ENCODE peak calls at places on chromosomes 11 and 22, in eight cellular contexts. D is heart right ventricle, P is AG04449, F is neural progenitor cell, Y is brain microvascular endothelial cell, X is adrenal gland, S is NB4, Z is ovary. H is an unnamed sample.

GRCh38 chr11:79430280-79430679 is 10.6 kb downstream of the TENM4 start:
- DNase-seq in X (no peak), D (no peak), Y (no peak), F (no peak), Z (no peak), P (no peak), S (no peak), H (no peak)

GRCh38 chr22:41966607-41967240 is 2.5 kb upstream of the SEPTIN3 start:
- DNase-seq in S (peak), Z (no peak), Y (peak), P (peak), X (peak), D (no peak), F (peak), H (peak)

GRCh38 chr11:6606471-6607189 is 3.1 kb downstream of the ILK start:
- DNase-seq in P (peak), X (peak), F (peak), D (peak), S (peak), Y (peak), Z (peak), H (peak)

GRCh38 chr22:38204784-38205183 is 3.0 kb downstream of the MAFF start:
- DNase-seq in P (no peak), X (no peak), Z (no peak), Y (no peak), S (peak), D (no peak), F (no peak), H (no peak)

GRCh38 chr11:125451400-125452124 is 44.5 kb downstream of the FEZ1 start:
- DNase-seq in Y (peak), S (peak), F (peak), X (peak), Z (peak), D (peak), P (no peak), H (peak)

GRCh38 chr22:24282401-24282800 is 11.8 kb downstream of the SPECC1L start:
- DNase-seq in P (no peak), D (no peak), Y (no peak), F (no peak), X (no peak), Z (no peak), S (no peak), H (no peak)

GRCh38 chr11:126949066-126949945 is 51.3 kb downstream of the KIRREL3 start:
- DNase-seq in Z (no peak), D (no peak), P (no peak), Y (peak), F (peak), X (no peak), S (peak), H (no peak)

GRCh38 chr11:66850235-66850587 is 6.7 kb upstream of the LRFN4 start:
- DNase-seq in Y (no peak), P (no peak), S (no peak), D (no peak), X (no peak), F (no peak), Z (no peak), H (no peak)

GRCh38 chr11:67268036-67268683 is 1.9 kb downstream of the GRK2 start:
- DNase-seq in D (no peak), Z (no peak), X (no peak), Y (no peak), F (no peak), S (peak), P (no peak), H (no peak)

GRCh38 chr11:57935402-57936049 is 88.2 kb upstream of the OR9Q1 start:
- DNase-seq in D (no peak), S (no peak), P (no peak), X (no peak), Z (no peak), F (no peak), Y (no peak), H (no peak)

GRCh38 chr11:76194872-76195668 is 11.2 kb downstream of the WNT11 start:
- DNase-seq in F (no peak), S (no peak), Y (no peak), X (no peak), P (no peak), Z (no peak), D (no peak), H (no peak)

GRCh38 chr11:119093951-119094815 is 7.5 kb downstream of the DPAGT1 start:
- DNase-seq in P (no peak), Z (peak), F (peak), S (peak), D (no peak), X (peak), Y (peak), H (peak)

GRCh38 chr22:23063539-23064380 is 6.6 kb upstream of the GNAZ start:
- DNase-seq in S (no peak), F (no peak), X (no peak), P (no peak), Y (no peak), Z (no peak), D (peak), H (no peak)

GRCh38 chr22:46791201-46791731 is 28.8 kb downstream of the TBC1D22A start:
- DNase-seq in D (peak), S (peak), P (no peak), Y (peak), Z (no peak), X (peak), F (no peak), H (peak)

GRCh38 chr22:27801197-27801615 is 350 bp downstream of the MN1 start:
- DNase-seq in X (peak), S (no peak), Z (peak), F (peak), Y (no peak), D (peak), P (no peak), H (peak)

GRCh38 chr11:104319396-104319795 is 155.4 kb upstream of the PDGFD start:
- DNase-seq in Y (no peak), F (no peak), Z (no peak), D (no peak), S (no peak), P (no peak), X (no peak), H (no peak)

GRCh38 chr11:120057595-120058581 is 80.0 kb downstream of the TRIM29 start:
- DNase-seq in X (no peak), F (peak), Y (peak), S (no peak), P (no peak), D (no peak), Z (no peak), H (no peak)

GRCh38 chr11:128593281-128593680 is 5.9 kb upstream of the ETS1 start:
- DNase-seq in P (no peak), Z (no peak), X (no peak), F (peak), S (no peak), Y (peak), D (no peak), H (peak)

GRCh38 chr11:62789576-62789975 is 2.2 kb downstream of the TMEM223 start:
- DNase-seq in S (no peak), F (no peak), D (no peak), Y (no peak), P (no peak), X (no peak), Z (no peak), H (no peak)

GRCh38 chr11:30016588-30017363 is at the start of gene KCNA4:
- DNase-seq in S (no peak), D (peak), F (peak), Z (no peak), Y (no peak), P (no peak), X (peak), H (peak)

GRCh38 chr22:25960375-25960774 is 208.9 kb upstream of the SEZ6L start:
- DNase-seq in X (no peak), P (no peak), D (no peak), Z (no peak), S (no peak), Y (no peak), F (no peak), H (no peak)

GRCh38 chr11:17460406-17460805 is 16.2 kb downstream of the ABCC8 start:
- DNase-seq in D (no peak), Z (no peak), F (no peak), Y (no peak), S (no peak), X (no peak), P (no peak), H (no peak)

GRCh38 chr11:309558-309855 is 1.9 kb downstream of the IFITM2 start:
- DNase-seq in Y (no peak), D (no peak), Z (no peak), F (no peak), P (no peak), X (no peak), S (no peak), H (no peak)

GRCh38 chr11:127105578-127105977 is 105.0 kb upstream of the KIRREL3 start:
- DNase-seq in S (no peak), X (no peak), Z (no peak), Y (no peak), P (no peak), F (no peak), D (no peak), H (no peak)

GRCh38 chr22:27952091-27952490 is 33.0 kb upstream of the PITPNB start:
- DNase-seq in P (no peak), Y (peak), F (no peak), X (peak), Z (no peak), S (no peak), D (no peak), H (peak)

GRCh38 chr11:28777126-28777525 is 668.9 kb downstream of the METTL15 start:
- DNase-seq in P (no peak), Z (no peak), S (no peak), F (no peak), D (no peak), X (no peak), Y (no peak), H (no peak)

GRCh38 chr11:10674440-10674855 is 19.1 kb downstream of the IRAG1 start:
- DNase-seq in Z (no peak), X (no peak), F (no peak), S (no peak), D (no peak), P (no peak), Y (no peak), H (no peak)
- H3K4me3 ChIP-seq in Z (no peak), X (no peak), F (no peak), S (no peak), D (no peak), P (no peak), Y (no peak), H (no peak)

DNA sequence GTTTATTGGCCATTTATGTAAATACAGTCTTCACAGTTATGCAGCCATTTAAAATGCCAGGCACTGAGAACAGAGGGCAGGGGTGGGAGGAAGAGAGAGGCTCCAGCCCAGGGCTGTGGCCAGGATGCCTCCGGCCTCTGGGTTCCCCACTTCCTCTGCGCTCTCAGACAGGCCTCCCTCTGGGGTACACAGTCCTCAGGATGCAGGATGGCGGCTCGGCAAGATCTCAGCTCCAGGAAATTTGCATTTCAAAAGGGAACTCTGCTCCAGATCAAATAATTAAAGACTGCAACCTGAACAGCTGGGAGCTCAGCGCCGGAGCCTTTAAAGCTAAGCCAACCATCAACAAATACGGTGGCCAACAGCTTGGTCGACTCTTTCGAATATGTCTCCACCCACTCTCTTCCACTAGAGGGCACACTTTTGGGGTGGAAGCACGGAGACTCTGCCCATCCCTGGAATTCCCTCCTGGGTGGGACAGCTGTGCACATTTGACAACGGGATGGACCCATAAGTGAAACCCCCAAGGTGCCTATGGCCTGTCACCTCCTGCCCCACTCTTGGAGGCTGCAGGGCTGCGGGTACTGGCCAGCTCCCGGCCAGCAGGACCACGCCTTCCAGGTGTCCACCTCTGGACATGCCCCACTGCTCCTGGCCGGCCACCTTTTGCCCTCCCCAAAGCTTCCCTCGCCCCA is 1044.7 kb downstream of the BRD1 start:
- DNase-seq in Y (no peak), F (peak), Z (no peak), D (no peak), X (no peak), S (peak), P (no peak), H (no peak)
- TF ChIP-seq CTCF in Y (no peak), F (peak), Z (no peak), D (no peak), X (no peak), S (peak), P (no peak), H (no peak)

GRCh38 chr22:39935116-39935515 is 25.1 kb upstream of the TMA7B start:
- DNase-seq in F (peak), X (no peak), S (no peak), Y (no peak), D (no peak), P (no peak), Z (no peak), H (no peak)
- H3K4me3 ChIP-seq in F (no peak), X (no peak), S (no peak), Y (no peak), D (no peak), P (no peak), Z (no peak), H (no peak)

GRCh38 chr11:3773180-3773579 is 24.2 kb downstream of the NUP98 start:
- DNase-seq in Y (no peak), D (no peak), X (no peak), F (no peak), Z (no peak), P (no peak), S (no peak), H (no peak)

GRCh38 chr11:3781423-3781822 is 15.9 kb downstream of the NUP98 start:
- DNase-seq in S (peak), P (no peak), F (no peak), X (no peak), Y (no peak), D (no peak), Z (no peak), H (peak)

DNA sequence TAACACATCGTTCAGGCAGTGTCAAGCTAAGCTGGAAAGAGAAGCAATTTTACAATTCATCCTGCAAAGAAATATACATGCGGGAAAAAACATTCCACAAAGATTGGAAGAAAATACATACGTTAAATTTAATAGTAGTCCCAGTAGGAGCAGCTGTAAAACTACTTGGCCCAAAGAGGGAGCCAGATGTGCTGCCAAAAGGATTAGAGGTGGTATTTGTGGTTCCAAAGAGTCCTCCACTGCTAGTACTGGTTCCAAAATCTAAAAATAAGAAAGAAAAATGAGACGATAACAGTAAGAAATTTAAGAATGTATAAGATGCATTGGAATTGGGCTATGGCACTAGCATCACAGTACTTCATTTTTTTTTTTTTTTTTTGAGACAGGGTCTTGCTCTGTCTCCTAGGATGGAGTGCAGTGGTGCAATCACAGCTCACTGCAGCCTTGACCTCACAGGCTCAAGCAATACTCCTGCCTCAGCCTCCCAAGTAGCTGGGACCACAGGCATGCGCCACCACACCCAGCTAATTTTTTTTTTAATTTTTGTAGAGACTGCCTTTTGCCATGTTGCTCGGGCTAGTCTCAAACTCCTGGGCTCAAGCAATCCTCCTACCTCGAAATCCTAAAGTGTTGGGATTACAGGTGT is 21.5 kb downstream of the NUP98 start:
- DNase-seq in S (no peak), P (no peak), X (no peak), Y (no peak), Z (no peak), F (no peak), D (no peak), H (no peak)
- TF ChIP-seq CTCF in S (no peak), P (no peak), X (no peak), Y (no peak), Z (no peak), F (no peak), D (no peak), H (peak)

DNA sequence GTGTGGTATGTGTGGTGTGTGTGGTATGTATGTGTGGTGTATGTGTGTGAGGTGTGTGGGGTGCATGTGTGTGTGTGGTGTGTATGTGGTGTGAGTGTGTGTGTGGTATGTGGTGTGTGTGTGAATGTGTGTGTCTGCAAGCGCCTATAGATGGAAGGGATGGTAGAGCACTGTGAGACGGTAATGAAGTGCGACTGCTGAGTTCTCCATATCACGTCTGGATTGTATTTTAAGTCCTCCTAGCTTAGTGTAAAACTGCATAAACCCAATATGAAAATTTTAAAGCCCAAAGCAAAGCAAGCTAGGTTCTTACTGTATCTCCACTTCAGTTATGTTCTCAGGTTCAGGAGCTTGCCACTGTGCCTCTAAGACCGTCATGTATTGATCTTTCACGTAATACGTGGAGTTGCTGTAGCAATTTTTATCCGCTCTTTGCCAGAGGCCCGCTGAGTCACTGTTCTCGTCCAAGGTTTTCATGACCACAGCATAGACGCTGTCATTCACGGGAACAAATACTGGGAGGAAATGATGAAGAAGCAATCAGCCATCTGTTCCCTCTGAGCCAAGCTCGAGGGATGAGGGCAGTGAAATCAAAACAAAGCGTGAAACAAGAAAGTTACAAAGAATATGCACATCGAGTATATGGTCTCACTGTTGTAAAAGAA is 5.5 kb downstream of the PLET1 start:
- DNase-seq in Z (no peak), X (peak), Y (peak), D (peak), P (no peak), F (no peak), S (peak), H (peak)
- H3K4me3 ChIP-seq in Z (no peak), X (no peak), Y (no peak), D (no peak), P (no peak), F (no peak), S (no peak), H (no peak)

GRCh38 chr22:29154364-29155048 is 51.2 kb upstream of the EMID1 start:
- DNase-seq in S (peak), F (peak), P (no peak), Z (peak), X (peak), D (peak), Y (peak), H (peak)

GRCh38 chr22:29157759-29158535 is 47.7 kb upstream of the EMID1 start:
- DNase-seq in F (peak), Z (no peak), P (no peak), X (no peak), D (no peak), Y (no peak), S (no peak), H (no peak)

GRCh38 chr22:29155966-29156365 is 49.7 kb upstream of the EMID1 start:
- DNase-seq in X (no peak), Y (no peak), S (no peak), F (no peak), Z (no peak), D (no peak), P (no peak), H (no peak)

GRCh38 chr22:29158546-29158945 is 47.1 kb upstream of the EMID1 start:
- DNase-seq in Y (no peak), Z (no peak), F (no peak), D (no peak), S (peak), X (no peak), P (no peak), H (no peak)

DNA sequence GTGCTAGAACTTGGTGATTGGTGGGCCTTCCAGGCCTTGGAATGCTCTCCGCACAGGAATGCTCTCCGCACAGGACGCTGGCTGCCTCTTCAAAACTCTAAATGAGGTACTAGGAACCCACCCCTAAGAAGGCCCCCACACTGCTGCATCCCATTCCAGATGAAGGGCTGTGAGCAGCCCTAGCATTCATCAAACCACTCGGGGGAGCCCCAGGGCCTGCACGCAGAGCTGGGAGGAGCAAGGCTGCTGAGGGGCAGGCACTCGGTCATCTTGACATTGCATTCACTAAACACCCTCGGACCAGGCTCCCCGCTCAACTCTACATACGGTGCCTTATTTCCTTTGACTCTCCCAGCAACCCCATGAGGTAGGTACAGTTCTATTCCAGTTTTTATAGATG is 49.2 kb upstream of the EMID1 start:
- DNase-seq in D (no peak), S (peak), X (no peak), F (peak), Z (no peak), P (no peak), Y (no peak), H (peak)
- TF ChIP-seq CTCF in D (no peak), S (peak), X (no peak), F (peak), Z (no peak), P (peak), Y (peak), H (peak)

GRCh38 chr11:64371201-64371600 is 12.2 kb downstream of the RPS6KA4 start:
- DNase-seq in S (peak), Z (no peak), X (no peak), Y (no peak), F (no peak), P (no peak), D (no peak), H (no peak)

GRCh38 chr11:64373598-64373974 is 14.6 kb downstream of the RPS6KA4 start:
- DNase-seq in P (no peak), D (no peak), S (peak), F (no peak), X (no peak), Z (no peak), Y (no peak), H (no peak)

GRCh38 chr11:64369440-64370135 is 10.6 kb downstream of the RPS6KA4 start:
- DNase-seq in X (no peak), D (no peak), Y (no peak), Z (no peak), F (no peak), S (no peak), P (no peak), H (no peak)

GRCh38 chr11:64372802-64373597 is 14.0 kb downstream of the RPS6KA4 start:
- DNase-seq in S (peak), Y (no peak), X (no peak), F (no peak), Z (no peak), P (no peak), D (no peak), H (peak)

GRCh38 chr11:64372021-64372420 is 13.1 kb downstream of the RPS6KA4 start:
- DNase-seq in D (no peak), S (no peak), F (no peak), P (no peak), Z (no peak), X (no peak), Y (no peak), H (no peak)
- H3K4me3 ChIP-seq in D (no peak), S (no peak), F (no peak), P (no peak), Z (no peak), X (no peak), Y (no peak), H (no peak)

GRCh38 chr11:117822031-117822521 is 2.5 kb downstream of the FXYD2 start:
- DNase-seq in S (peak), F (peak), Y (no peak), D (no peak), P (no peak), Z (no peak), X (peak), H (peak)
- TF ChIP-seq CTCF in S (peak), F (peak), Y (peak), D (peak), P (peak), Z (no peak), X (peak), H (peak)

H was measured in choroid plexus epithelial cell.